ENCODE peak calls at places on chromosomes 3 and 15, in six cellular contexts. One of them, this sample, is unnamed. For H3K36me3 and H3K27me3, the result is how much of the 10 kb centered on the place peaks cover.

GRCh38 chr15:89632563-89633430 is 22.5 kb downstream of the KIF7 start:
- DNase-seq in CD4-positive, alpha-beta memory T cell: no peak
- DNase-seq in Peyer's patch: no peak
- DNase-seq in heart left ventricle: no peak
- DNase-seq in mesendoderm: no peak
- DNase-seq in small intestine: no peak
- DNase-seq in this sample: peak

GRCh38 chr3:124972457-124972856 is 37.9 kb upstream of the MUC13 start:
- DNase-seq in CD4-positive, alpha-beta memory T cell: no peak
- DNase-seq in Peyer's patch: no peak
- DNase-seq in heart left ventricle: no peak
- DNase-seq in mesendoderm: no peak
- DNase-seq in small intestine: peak
- DNase-seq in this sample: no peak

GRCh38 chr15:27670481-27670880 is 428.6 kb downstream of the OCA2 start:
- DNase-seq in CD4-positive, alpha-beta memory T cell: no peak
- DNase-seq in Peyer's patch: no peak
- DNase-seq in heart left ventricle: no peak
- DNase-seq in mesendoderm: no peak
- DNase-seq in small intestine: no peak
- DNase-seq in this sample: no peak

GRCh38 chr3:134640872-134641470 is 9.9 kb downstream of the KY start:
- DNase-seq in CD4-positive, alpha-beta memory T cell: no peak
- DNase-seq in Peyer's patch: no peak
- DNase-seq in heart left ventricle: no peak
- DNase-seq in mesendoderm: peak
- DNase-seq in small intestine: peak
- DNase-seq in this sample: peak

GRCh38 chr15:39781967-39782292 is 711 bp downstream of the FSIP1 start:
- DNase-seq in CD4-positive, alpha-beta memory T cell: no peak
- DNase-seq in Peyer's patch: no peak
- DNase-seq in heart left ventricle: no peak
- DNase-seq in mesendoderm: no peak
- DNase-seq in small intestine: no peak
- DNase-seq in this sample: no peak

GRCh38 chr3:89740029-89740880 is 632.8 kb downstream of the EPHA3 start:
- DNase-seq in CD4-positive, alpha-beta memory T cell: no peak
- DNase-seq in Peyer's patch: no peak
- DNase-seq in heart left ventricle: no peak
- DNase-seq in mesendoderm: no peak
- DNase-seq in small intestine: no peak
- DNase-seq in this sample: no peak

GRCh38 chr3:110814170-110815007 is 257.2 kb upstream of the NECTIN3 start:
- DNase-seq in CD4-positive, alpha-beta memory T cell: peak
- DNase-seq in Peyer's patch: no peak
- DNase-seq in heart left ventricle: no peak
- DNase-seq in mesendoderm: peak
- DNase-seq in small intestine: peak
- DNase-seq in this sample: no peak

GRCh38 chr3:52238193-52238760 is 681 bp downstream of the TWF2 start:
- DNase-seq in CD4-positive, alpha-beta memory T cell: no peak
- DNase-seq in Peyer's patch: no peak
- DNase-seq in heart left ventricle: no peak
- DNase-seq in mesendoderm: no peak
- DNase-seq in small intestine: no peak
- DNase-seq in this sample: peak

GRCh38 chr15:90822204-90822955 is 46.0 kb upstream of the FURIN start:
- DNase-seq in CD4-positive, alpha-beta memory T cell: no peak
- DNase-seq in Peyer's patch: no peak
- DNase-seq in heart left ventricle: no peak
- DNase-seq in mesendoderm: no peak
- DNase-seq in small intestine: no peak
- DNase-seq in this sample: no peak

GRCh38 chr3:171168086-171168485 is 141.6 kb upstream of the SLC2A2 start:
- DNase-seq in CD4-positive, alpha-beta memory T cell: no peak
- DNase-seq in Peyer's patch: no peak
- DNase-seq in heart left ventricle: no peak
- DNase-seq in mesendoderm: peak
- DNase-seq in small intestine: peak
- DNase-seq in this sample: peak

GRCh38 chr15:86139828-86140227 is 60.2 kb downstream of the AGBL1 start:
- DNase-seq in CD4-positive, alpha-beta memory T cell: no peak
- DNase-seq in Peyer's patch: no peak
- DNase-seq in heart left ventricle: no peak
- DNase-seq in mesendoderm: peak
- DNase-seq in small intestine: no peak
- DNase-seq in this sample: peak

GRCh38 chr3:173799073-173799830 is 401.7 kb downstream of the NLGN1 start:
- DNase-seq in CD4-positive, alpha-beta memory T cell: no peak
- DNase-seq in Peyer's patch: no peak
- DNase-seq in heart left ventricle: no peak
- DNase-seq in mesendoderm: no peak
- DNase-seq in small intestine: no peak
- DNase-seq in this sample: no peak

GRCh38 chr15:51401872-51402517 is 60.5 kb downstream of the GLDN start:
- DNase-seq in CD4-positive, alpha-beta memory T cell: no peak
- DNase-seq in Peyer's patch: no peak
- DNase-seq in heart left ventricle: peak
- DNase-seq in mesendoderm: peak
- DNase-seq in small intestine: peak
- DNase-seq in this sample: peak

GRCh38 chr3:190865828-190866227 is 3.3 kb upstream of the GMNC start:
- DNase-seq in CD4-positive, alpha-beta memory T cell: no peak
- DNase-seq in Peyer's patch: no peak
- DNase-seq in heart left ventricle: no peak
- DNase-seq in mesendoderm: no peak
- DNase-seq in small intestine: no peak
- DNase-seq in this sample: no peak

GRCh38 chr15:99016680-99017321 is 9.2 kb upstream of the PGPEP1L start:
- DNase-seq in CD4-positive, alpha-beta memory T cell: no peak
- DNase-seq in Peyer's patch: no peak
- DNase-seq in heart left ventricle: no peak
- DNase-seq in mesendoderm: peak
- DNase-seq in small intestine: no peak
- DNase-seq in this sample: peak

GRCh38 chr3:8981296-8981695 is 18.0 kb upstream of the RAD18 start:
- DNase-seq in CD4-positive, alpha-beta memory T cell: no peak
- DNase-seq in Peyer's patch: no peak
- DNase-seq in heart left ventricle: no peak
- DNase-seq in mesendoderm: no peak
- DNase-seq in small intestine: no peak
- DNase-seq in this sample: no peak

GRCh38 chr15:54088837-54089236 is 110.6 kb downstream of the UNC13C start:
- DNase-seq in CD4-positive, alpha-beta memory T cell: no peak
- DNase-seq in Peyer's patch: no peak
- DNase-seq in heart left ventricle: no peak
- DNase-seq in mesendoderm: no peak
- DNase-seq in small intestine: no peak
- DNase-seq in this sample: no peak

GRCh38 chr15:66024998-66025397 is 155.7 kb downstream of the RAB11A start:
- DNase-seq in CD4-positive, alpha-beta memory T cell: no peak
- DNase-seq in Peyer's patch: no peak
- DNase-seq in heart left ventricle: no peak
- DNase-seq in mesendoderm: no peak
- DNase-seq in small intestine: no peak
- DNase-seq in this sample: no peak

GRCh38 chr3:178777718-178778411 is 241.6 kb downstream of the KCNMB2 start:
- DNase-seq in CD4-positive, alpha-beta memory T cell: no peak
- DNase-seq in Peyer's patch: no peak
- DNase-seq in heart left ventricle: no peak
- DNase-seq in mesendoderm: no peak
- DNase-seq in small intestine: no peak
- DNase-seq in this sample: no peak

GRCh38 chr15:64443747-64444621 is 16.4 kb upstream of the ZNF609 start:
- DNase-seq in CD4-positive, alpha-beta memory T cell: no peak
- DNase-seq in Peyer's patch: no peak
- DNase-seq in heart left ventricle: no peak
- DNase-seq in mesendoderm: no peak
- DNase-seq in small intestine: peak
- DNase-seq in this sample: no peak

GRCh38 chr3:29137601-29138000 is 143.3 kb upstream of the RBMS3 start:
- DNase-seq in CD4-positive, alpha-beta memory T cell: no peak
- DNase-seq in Peyer's patch: no peak
- DNase-seq in heart left ventricle: no peak
- DNase-seq in mesendoderm: peak
- DNase-seq in small intestine: no peak
- DNase-seq in this sample: no peak

GRCh38 chr3:67558429-67558828 is 96.0 kb downstream of the SUCLG2 start:
- DNase-seq in CD4-positive, alpha-beta memory T cell: no peak
- DNase-seq in Peyer's patch: no peak
- DNase-seq in heart left ventricle: no peak
- DNase-seq in mesendoderm: no peak
- DNase-seq in small intestine: no peak
- DNase-seq in this sample: no peak

GRCh38 chr3:185187391-185187790 is 34.5 kb upstream of the C3orf70 start:
- DNase-seq in CD4-positive, alpha-beta memory T cell: no peak
- DNase-seq in Peyer's patch: no peak
- DNase-seq in heart left ventricle: no peak
- DNase-seq in mesendoderm: no peak
- DNase-seq in small intestine: no peak
- DNase-seq in this sample: no peak

GRCh38 chr3:172575375-172575774 is 52.1 kb upstream of the TNFSF10 start:
- DNase-seq in CD4-positive, alpha-beta memory T cell: no peak
- DNase-seq in Peyer's patch: no peak
- DNase-seq in heart left ventricle: no peak
- DNase-seq in mesendoderm: no peak
- DNase-seq in small intestine: no peak
- DNase-seq in this sample: no peak

GRCh38 chr3:138118863-138119766 is 3.7 kb upstream of the DZIP1L start:
- DNase-seq in CD4-positive, alpha-beta memory T cell: peak
- DNase-seq in Peyer's patch: peak
- DNase-seq in heart left ventricle: no peak
- DNase-seq in mesendoderm: peak
- DNase-seq in small intestine: peak
- DNase-seq in this sample: peak

GRCh38 chr15:60370804-60371700 is 26.7 kb downstream of the ANXA2 start:
- DNase-seq in CD4-positive, alpha-beta memory T cell: no peak
- DNase-seq in Peyer's patch: no peak
- DNase-seq in heart left ventricle: no peak
- DNase-seq in mesendoderm: no peak
- DNase-seq in small intestine: peak
- DNase-seq in this sample: no peak

GRCh38 chr15:62026707-62027565 is 33.3 kb downstream of the VPS13C start:
- DNase-seq in CD4-positive, alpha-beta memory T cell: no peak
- DNase-seq in Peyer's patch: no peak
- DNase-seq in heart left ventricle: no peak
- DNase-seq in mesendoderm: no peak
- DNase-seq in small intestine: no peak
- DNase-seq in this sample: no peak

DNA sequence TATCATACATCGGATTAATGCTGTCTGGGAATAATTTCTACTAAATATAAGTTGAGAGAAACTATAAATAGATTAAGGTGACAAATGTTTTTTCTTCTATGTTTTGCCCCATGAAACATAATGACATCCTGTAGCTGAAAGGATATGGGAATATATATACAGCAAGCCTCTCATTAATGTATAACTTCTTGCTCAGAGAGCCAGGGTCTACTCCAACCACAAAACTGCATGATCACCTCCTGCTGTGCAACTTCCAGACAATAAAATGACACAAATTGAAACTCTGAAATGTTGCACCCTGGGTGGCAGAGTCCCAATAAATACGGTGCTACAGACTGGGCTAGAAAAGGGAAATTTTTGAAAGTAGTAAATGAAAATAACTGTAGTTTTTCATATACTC is 571.9 kb upstream of the CBLB start:
- DNase-seq in CD4-positive, alpha-beta memory T cell: no peak
- DNase-seq in Peyer's patch: no peak
- DNase-seq in heart left ventricle: no peak
- DNase-seq in mesendoderm: no peak
- DNase-seq in small intestine: no peak
- DNase-seq in this sample: no peak
- H3K4me3 ChIP-seq in CD4-positive, alpha-beta memory T cell: no peak
- H3K4me3 ChIP-seq in Peyer's patch: no peak
- H3K4me3 ChIP-seq in heart left ventricle: no peak
- H3K4me3 ChIP-seq in mesendoderm: no peak
- H3K4me3 ChIP-seq in small intestine: no peak
- H3K4me3 ChIP-seq in this sample: no peak

DNA sequence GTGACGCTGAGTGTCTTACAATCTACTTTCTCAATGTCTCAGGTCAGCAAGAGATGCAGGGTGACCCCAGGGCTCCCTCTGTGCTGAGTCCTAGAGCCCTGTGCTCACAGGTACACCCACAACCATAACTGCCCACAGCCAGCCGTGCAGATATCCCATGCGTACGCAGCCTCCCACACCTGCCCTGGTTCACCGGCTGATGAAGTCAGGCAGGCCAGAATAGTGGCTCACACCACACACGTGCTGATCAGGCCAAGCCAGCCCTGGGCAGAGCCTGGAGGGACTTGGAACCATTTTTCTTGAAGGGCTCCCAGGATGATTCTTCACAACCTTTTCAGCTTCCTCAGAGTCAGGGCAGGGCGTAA is 63.6 kb upstream of the RPL32 start:
- DNase-seq in CD4-positive, alpha-beta memory T cell: no peak
- DNase-seq in Peyer's patch: no peak
- DNase-seq in heart left ventricle: peak
- DNase-seq in mesendoderm: no peak
- DNase-seq in small intestine: no peak
- DNase-seq in this sample: no peak
- H3K36me3 ChIP-seq in CD4-positive, alpha-beta memory T cell: half or more
- H3K36me3 ChIP-seq in Peyer's patch: half or more
- H3K36me3 ChIP-seq in heart left ventricle: half or more
- H3K36me3 ChIP-seq in mesendoderm: under half
- H3K36me3 ChIP-seq in small intestine: under half
- H3K36me3 ChIP-seq in this sample: under half

DNA sequence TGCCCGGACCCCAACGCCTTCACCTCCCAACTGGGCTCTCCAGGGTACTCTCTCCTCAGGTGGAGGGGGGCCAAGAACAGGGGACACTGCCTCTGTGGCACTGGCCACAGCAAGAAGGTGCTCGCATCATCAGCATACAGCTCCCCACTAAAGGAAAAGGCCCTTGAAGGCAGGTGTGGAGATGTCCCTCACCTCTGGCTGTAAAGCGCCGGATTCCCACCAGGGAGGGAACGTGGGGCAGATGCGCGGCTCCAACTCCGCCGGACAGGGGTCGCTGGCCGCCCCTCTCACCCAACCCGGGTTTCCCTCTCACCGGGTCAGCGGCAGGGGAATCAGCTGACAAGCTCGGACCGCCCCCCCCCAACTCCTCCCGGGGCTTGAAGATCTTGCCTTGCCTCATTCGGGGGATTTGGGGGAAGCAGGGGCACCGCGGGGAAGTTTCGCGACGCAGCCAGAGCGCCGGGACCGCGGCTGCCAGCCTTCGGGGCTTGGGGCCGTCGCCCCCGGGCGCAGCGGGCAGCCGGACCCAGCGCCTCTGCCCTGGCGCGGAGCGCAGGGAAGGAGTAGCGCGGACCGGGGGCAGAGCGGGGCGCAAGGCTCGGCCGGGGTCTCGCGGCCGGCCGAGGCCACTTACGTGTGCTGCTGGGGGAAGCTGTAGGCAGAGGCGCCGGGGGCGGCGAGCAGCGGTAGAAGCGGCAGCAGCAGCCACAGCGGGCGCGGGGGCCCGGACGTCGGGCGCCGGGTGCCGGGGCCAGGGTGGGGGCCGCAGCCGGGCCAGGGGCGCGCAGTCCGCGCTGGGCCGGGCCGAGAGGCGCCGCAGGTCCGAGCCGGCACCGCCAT is 630 bp downstream of the CACNA2D2 start:
- DNase-seq in CD4-positive, alpha-beta memory T cell: no peak
- DNase-seq in Peyer's patch: no peak
- DNase-seq in heart left ventricle: no peak
- DNase-seq in mesendoderm: no peak
- DNase-seq in small intestine: no peak
- DNase-seq in this sample: peak
- H3K27me3 ChIP-seq in CD4-positive, alpha-beta memory T cell: under half
- H3K27me3 ChIP-seq in Peyer's patch: under half
- H3K27me3 ChIP-seq in heart left ventricle: under half
- H3K27me3 ChIP-seq in mesendoderm: under half
- H3K27me3 ChIP-seq in small intestine: under half
- H3K27me3 ChIP-seq in this sample: under half

GRCh38 chr3:4981688-4982494 is 2.7 kb downstream of the BHLHE40 start:
- DNase-seq in CD4-positive, alpha-beta memory T cell: no peak
- DNase-seq in Peyer's patch: no peak
- DNase-seq in heart left ventricle: no peak
- DNase-seq in mesendoderm: peak
- DNase-seq in small intestine: peak
- DNase-seq in this sample: no peak
- H3K4me3 ChIP-seq in CD4-positive, alpha-beta memory T cell: peak
- H3K4me3 ChIP-seq in Peyer's patch: peak
- H3K4me3 ChIP-seq in heart left ventricle: peak
- H3K4me3 ChIP-seq in mesendoderm: peak
- H3K4me3 ChIP-seq in small intestine: no peak
- H3K4me3 ChIP-seq in this sample: no peak

This sample was measured in H7.